ENCODE peak calls at places on chromosomes 11 and 22, in four cellular contexts. H is GM13977; I is CD8-positive, alpha-beta T cell; C is fibroblast of lung. J is an unnamed sample.

GRCh38 chr11:46381836-46382643 is 571 bp downstream of the MDK start:
- DNase-seq in H (peak), C (no peak), I (no peak), J (no peak)

GRCh38 chr11:116256155-116256554 is 516.6 kb downstream of the BUD13 start:
- DNase-seq in I (no peak), C (no peak), H (no peak), J (no peak)

GRCh38 chr11:121958978-121959340 is 157.1 kb downstream of the BLID start:
- DNase-seq in C (no peak), H (no peak), I (no peak), J (no peak)

GRCh38 chr11:11816511-11817319 is 25.1 kb upstream of the USP47 start:
- DNase-seq in C (peak), H (no peak), I (no peak), J (no peak)

GRCh38 chr22:44549021-44549420 is 51.0 kb upstream of the RTL6 start:
- DNase-seq in C (no peak), I (no peak), H (no peak), J (no peak)

GRCh38 chr11:392102-392777 is 1.8 kb upstream of the PKP3 start:
- DNase-seq in H (no peak), C (no peak), I (no peak), J (no peak)

GRCh38 chr22:22348127-22348814 is 103.7 kb downstream of the VPREB1 start:
- DNase-seq in H (no peak), I (no peak), C (no peak), J (peak)

GRCh38 chr11:78365381-78365792 is 52.2 kb downstream of the GAB2 start:
- DNase-seq in I (no peak), H (no peak), C (no peak), J (no peak)

GRCh38 chr22:24768537-24769374 is 5.8 kb downstream of the PIWIL3 start:
- DNase-seq in C (peak), H (peak), I (peak), J (peak)

GRCh38 chr11:57920971-57921370 is 102.7 kb upstream of the OR9Q1 start:
- DNase-seq in C (no peak), I (no peak), H (no peak), J (no peak)

GRCh38 chr22:38656256-38657148 is at the start of the genes CBY1 and FAM227A:
- DNase-seq in C (peak), H (peak), I (peak), J (peak)

GRCh38 chr11:8722156-8722555 is 39.6 kb downstream of the RPL27A start:
- DNase-seq in H (no peak), I (no peak), C (peak), J (no peak)

GRCh38 chr11:8242480-8243280 is 21.0 kb downstream of the LMO1 start:
- DNase-seq in H (no peak), C (no peak), I (no peak), J (no peak)

GRCh38 chr22:27460596-27461347 is 340.8 kb downstream of the MN1 start:
- DNase-seq in H (no peak), C (peak), I (no peak), J (no peak)

GRCh38 chr22:35641494-35642120 is 6.6 kb upstream of the APOL6 start:
- DNase-seq in I (no peak), H (no peak), C (no peak), J (no peak)

GRCh38 chr11:64852804-64853520 is 8.5 kb upstream of the CDC42BPG start:
- DNase-seq in H (peak), I (no peak), C (no peak), J (no peak)

GRCh38 chr22:49734390-49734789 is 93.3 kb downstream of the BRD1 start:
- DNase-seq in I (no peak), H (no peak), C (no peak), J (no peak)

GRCh38 chr11:93639548-93639947 is 21.9 kb upstream of the CEP295 start:
- DNase-seq in H (no peak), C (no peak), I (no peak), J (no peak)
- TF ChIP-seq CTCF in H (no peak), C (no peak), I (no peak), J (no peak)

GRCh38 chr11:10693509-10694071 is at the start of gene IRAG1:
- DNase-seq in H (no peak), C (peak), I (no peak), J (no peak)
- TF ChIP-seq CTCF in H (no peak), C (no peak), I (no peak), J (no peak)

DNA sequence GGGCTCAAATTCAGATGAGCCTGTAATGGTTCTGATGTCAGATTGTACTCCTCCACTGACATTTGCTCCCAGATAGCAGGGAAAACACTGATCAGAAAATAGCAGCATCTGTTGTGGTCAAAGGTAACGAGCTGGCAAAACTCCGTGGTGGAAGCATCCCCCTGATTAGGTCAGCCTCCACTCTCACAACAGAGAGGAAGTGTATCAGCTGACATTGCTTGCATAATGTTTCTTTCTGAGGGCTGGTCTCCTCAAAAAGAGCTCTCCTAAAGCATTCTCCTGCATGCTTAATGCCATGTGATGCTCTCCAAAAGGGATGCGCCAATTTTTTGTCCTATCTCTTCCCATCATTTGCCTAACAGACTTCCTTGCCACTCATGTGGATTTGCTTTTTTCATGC is 6.2 kb upstream of the TENM4 start:
- DNase-seq in I (no peak), C (no peak), H (no peak), J (no peak)
- TF ChIP-seq CTCF in I (no peak), C (no peak), H (no peak), J (no peak)

DNA sequence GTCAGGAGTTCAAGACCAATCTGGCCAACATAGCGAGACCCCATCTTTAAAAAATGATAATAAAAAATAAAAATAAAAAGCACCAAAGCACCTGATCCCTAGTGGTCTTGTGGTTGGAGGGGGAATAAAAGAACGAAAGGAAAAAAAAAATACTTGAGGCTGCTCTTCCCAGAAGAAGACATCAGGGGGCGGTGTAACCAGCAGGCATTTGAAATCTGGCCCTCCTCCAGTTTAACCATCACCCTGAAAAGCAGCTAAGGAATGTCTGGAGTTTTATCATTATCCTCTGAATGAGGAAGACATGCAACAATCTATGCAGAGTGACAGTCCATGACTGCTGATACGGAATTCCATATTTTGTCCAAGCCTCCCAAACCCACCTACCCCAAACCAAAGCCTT is 5.6 kb upstream of the KCTD17 start:
- DNase-seq in C (peak), H (no peak), I (no peak), J (no peak)
- TF ChIP-seq CTCF in C (peak), H (peak), I (peak), J (peak)

GRCh38 chr11:75350743-75351540 is 519 bp downstream of the ARRB1 start:
- DNase-seq in I (peak), C (peak), H (no peak), J (no peak)
- TF ChIP-seq CTCF in I (peak), C (peak), H (no peak), J (peak)

J was measured in neural crest cell.